ENCODE peak calls at places on chromosomes 5 and 9, in six cellular contexts. M, L, K, Y, D and B are unnamed samples. For H3K36me3 and H3K4me1, the result is how much of the 10 kb centered on the place peaks cover.

GRCh38 chr5:41371741-41372140 is 138.7 kb downstream of the PLCXD3 start:
- DNase-seq in M (peak), K (no peak), Y (no peak), L (no peak), D (peak), B (peak)

GRCh38 chr5:140391312-140391711 is 10.3 kb upstream of the ANKHD1 start:
- DNase-seq in L (no peak), D (peak), K (no peak), M (no peak), Y (no peak), B (peak)

GRCh38 chr5:1214163-1214935 is 10.8 kb upstream of the SLC6A18 start:
- DNase-seq in Y (no peak), M (no peak), D (no peak), L (no peak), K (no peak), B (no peak)

GRCh38 chr5:132280371-132281240 is 13.6 kb upstream of the SLC22A4 start:
- DNase-seq in Y (no peak), D (no peak), K (no peak), M (no peak), L (no peak), B (no peak)

GRCh38 chr9:2576631-2577030 is 45.0 kb upstream of the VLDLR start:
- DNase-seq in D (no peak), K (peak), L (no peak), M (no peak), Y (no peak), B (no peak)

GRCh38 chr5:145859897-145860296 is 12.9 kb downstream of the GRXCR2 start:
- DNase-seq in Y (peak), K (no peak), M (no peak), D (no peak), L (no peak), B (no peak)

GRCh38 chr9:121242955-121243346 is 25.0 kb upstream of the GSN start:
- DNase-seq in K (no peak), D (peak), L (no peak), M (no peak), Y (no peak), B (no peak)

GRCh38 chr9:123607479-123607878 is 251.5 kb downstream of the CRB2 start:
- DNase-seq in M (no peak), L (no peak), Y (no peak), D (no peak), K (no peak), B (no peak)

GRCh38 chr5:31122998-31123950 is 70.2 kb upstream of the CDH6 start:
- DNase-seq in M (peak), L (no peak), D (peak), K (no peak), Y (no peak), B (no peak)

GRCh38 chr5:135135530-135136201 is 101.6 kb upstream of the PITX1 start:
- DNase-seq in K (no peak), D (peak), Y (no peak), M (peak), L (peak), B (peak)

GRCh38 chr9:94926457-94926852 is 200.0 kb downstream of the AOPEP start:
- DNase-seq in M (no peak), D (no peak), Y (no peak), K (no peak), L (no peak), B (no peak)

GRCh38 chr5:170896779-170897178 is 35.0 kb downstream of the RANBP17 start:
- DNase-seq in D (peak), Y (peak), L (no peak), K (peak), M (peak), B (peak)

GRCh38 chr5:66713998-66714397 is 117.8 kb downstream of the MAST4 start:
- DNase-seq in L (peak), Y (no peak), M (peak), D (peak), K (no peak), B (peak)

GRCh38 chr5:164175083-164175482 is 669.7 kb downstream of the MAT2B start:
- DNase-seq in Y (no peak), D (peak), L (no peak), M (peak), K (no peak), B (peak)

GRCh38 chr5:76999451-76999850 is 30.8 kb upstream of the AGGF1 start:
- DNase-seq in L (no peak), K (no peak), D (peak), Y (no peak), M (peak), B (peak)

GRCh38 chr5:72383280-72384205 is 63.4 kb downstream of the PTCD2 start:
- DNase-seq in D (peak), Y (no peak), L (no peak), K (no peak), M (peak), B (peak)

GRCh38 chr5:148849461-148849860 is 23.1 kb downstream of the ADRB2 start:
- DNase-seq in Y (no peak), K (no peak), D (no peak), L (no peak), M (no peak), B (no peak)

GRCh38 chr9:35518212-35518917 is 28.5 kb downstream of the RUSC2 start:
- DNase-seq in L (peak), M (peak), D (peak), K (peak), Y (peak), B (peak)

GRCh38 chr5:52878671-52879070 is 91.0 kb downstream of the ITGA1 start:
- DNase-seq in D (peak), K (peak), M (peak), L (no peak), Y (no peak), B (peak)

GRCh38 chr9:29208670-29209069 is 1635.4 kb upstream of the C9orf72 start:
- DNase-seq in L (no peak), D (no peak), K (no peak), M (no peak), Y (peak), B (no peak)

GRCh38 chr9:95793924-95794828 is 81.3 kb upstream of the ERCC6L2 start:
- DNase-seq in Y (no peak), L (no peak), M (peak), K (peak), D (peak), B (peak)

GRCh38 chr9:14071484-14071883 is 242.5 kb downstream of the NFIB start:
- DNase-seq in Y (peak), D (no peak), L (no peak), M (no peak), K (no peak), B (no peak)

GRCh38 chr9:18359335-18359734 is 114.6 kb upstream of the ADAMTSL1 start:
- DNase-seq in D (peak), K (peak), L (no peak), Y (no peak), M (peak), B (peak)

GRCh38 chr5:35954175-35954574 is 15.8 kb upstream of the CAPSL start:
- DNase-seq in K (no peak), M (no peak), L (no peak), Y (peak), D (no peak), B (no peak)

GRCh38 chr9:114382951-114383865 is 4.6 kb downstream of the AKNA start:
- DNase-seq in K (no peak), L (no peak), D (peak), M (no peak), Y (peak), B (peak)

GRCh38 chr5:163846512-163846911 is 341.1 kb downstream of the MAT2B start:
- DNase-seq in K (no peak), D (no peak), Y (no peak), L (no peak), M (peak), B (peak)

GRCh38 chr9:21030389-21031035 is 928 bp downstream of the HACD4 start:
- DNase-seq in M (peak), K (peak), Y (peak), L (no peak), D (peak), B (peak)

GRCh38 chr9:132541051-132541450 is 41.4 kb upstream of the BARHL1 start:
- DNase-seq in D (no peak), M (no peak), L (no peak), K (no peak), Y (no peak), B (no peak)

DNA sequence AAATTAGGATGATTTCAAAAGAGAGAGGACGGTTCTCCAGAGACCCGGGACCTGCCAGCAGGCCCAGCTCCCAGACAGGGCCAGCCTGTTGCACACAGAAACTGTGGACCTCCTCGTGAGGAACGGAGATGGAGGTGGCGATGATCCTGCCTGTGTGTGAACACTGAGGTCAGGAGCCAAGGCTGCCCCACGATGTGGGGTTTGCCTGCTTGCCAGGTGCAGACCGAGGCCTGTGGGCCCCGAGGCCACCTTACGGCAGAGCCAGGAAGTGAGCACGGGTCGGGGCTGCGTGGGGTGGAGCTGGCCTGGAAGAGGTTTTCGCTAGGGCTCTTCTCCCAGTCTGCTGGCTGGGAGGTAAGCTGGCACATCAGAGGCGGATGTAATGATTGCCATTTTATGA is 4.3 kb downstream of the FAM163B start:
- DNase-seq in L (no peak), M (no peak), Y (peak), D (no peak), K (no peak), B (no peak)
- TF ChIP-seq EZH2 in L (no peak), M (no peak), Y (no peak), D (no peak), K (no peak), B (no peak)

GRCh38 chr9:75131700-75132099 is 43.4 kb downstream of the OSTF1 start:
- DNase-seq in D (no peak), M (no peak), Y (no peak), K (no peak), L (no peak), B (no peak)
- H3K36me3 ChIP-seq in D (under half), M (under half), Y (under half), K (under half), L (under half), B (under half)

GRCh38 chr5:126723643-126724042 is 53.3 kb upstream of the LMNB1 start:
- DNase-seq in Y (no peak), K (no peak), D (peak), L (no peak), M (no peak), B (no peak)

GRCh38 chr5:126716861-126717260 is 60.1 kb upstream of the LMNB1 start:
- DNase-seq in D (no peak), K (no peak), L (no peak), Y (no peak), M (no peak), B (no peak)

GRCh38 chr5:126718246-126718868 is 58.6 kb upstream of the LMNB1 start:
- DNase-seq in Y (peak), L (no peak), K (no peak), M (no peak), D (no peak), B (no peak)

GRCh38 chr5:126720369-126720768 is 56.6 kb upstream of the LMNB1 start:
- DNase-seq in L (no peak), M (no peak), D (no peak), K (no peak), Y (no peak), B (no peak)
- H3K4me1 ChIP-seq in L (under half), M (under half), D (under half), K (under half), Y (under half), B (under half)

GRCh38 chr5:60598424-60598823 is 101.5 kb downstream of the DEPDC1B start:
- DNase-seq in K (no peak), L (no peak), Y (no peak), M (no peak), D (no peak), B (no peak)

GRCh38 chr5:60595183-60595582 is 104.8 kb downstream of the DEPDC1B start:
- DNase-seq in Y (no peak), D (no peak), K (no peak), M (no peak), L (no peak), B (peak)

GRCh38 chr5:60594715-60595114 is 105.3 kb downstream of the DEPDC1B start:
- DNase-seq in K (no peak), L (no peak), Y (no peak), M (no peak), D (no peak), B (no peak)

GRCh38 chr5:60597570-60597969 is 102.4 kb downstream of the DEPDC1B start:
- DNase-seq in D (no peak), Y (no peak), L (no peak), M (no peak), K (peak), B (no peak)
- TF ChIP-seq EZH2 in D (no peak), Y (no peak), L (no peak), M (no peak), K (no peak), B (no peak)

DNA sequence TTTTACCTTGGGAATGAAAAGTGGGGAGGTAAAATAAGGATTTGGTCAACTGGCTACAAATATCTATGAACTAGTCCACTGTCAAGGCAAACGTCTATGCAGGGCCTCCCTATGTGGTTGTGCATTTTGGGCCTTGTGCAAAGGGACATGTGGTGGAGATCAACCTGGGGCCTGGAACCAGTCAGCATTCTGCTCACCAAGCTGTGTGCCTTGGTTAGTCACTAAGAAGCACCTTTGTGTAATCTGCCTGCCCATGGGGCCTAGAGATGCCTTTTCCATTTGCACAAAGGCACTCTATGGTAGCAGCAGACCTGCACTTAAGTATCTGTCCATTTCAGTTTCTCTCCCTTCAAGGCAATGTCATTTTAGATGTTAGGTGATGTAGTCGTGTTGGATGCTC is 184.0 kb downstream of the GNAQ start:
- DNase-seq in D (no peak), M (no peak), K (no peak), L (no peak), Y (no peak), B (no peak)
- H3K36me3 ChIP-seq in D (under half), M (under half), K (under half), L (under half), Y (under half), B (under half)

DNA sequence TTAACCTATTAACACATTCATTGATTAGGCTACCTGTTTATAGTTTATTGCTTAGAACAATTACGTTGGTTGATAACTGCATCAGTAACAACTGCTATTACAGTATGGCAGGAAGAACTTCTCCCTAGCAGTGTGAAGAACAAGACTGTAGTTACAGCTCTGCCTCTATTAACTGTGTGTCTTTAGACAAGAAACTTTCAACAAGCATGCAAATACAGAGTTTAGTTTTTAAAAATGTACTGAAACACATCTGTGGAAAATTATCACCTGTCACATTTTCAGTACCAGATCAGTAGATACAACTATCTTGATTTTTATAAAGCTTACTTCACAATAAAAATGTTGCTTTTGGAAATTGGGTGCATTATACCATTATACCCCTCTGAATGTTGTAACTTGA is 22.2 kb downstream of the ELL2 start:
- DNase-seq in M (no peak), L (no peak), Y (no peak), D (no peak), K (no peak), B (no peak)
- H3K4me1 ChIP-seq in M (under half), L (under half), Y (under half), D (half or more), K (under half), B (under half)

DNA sequence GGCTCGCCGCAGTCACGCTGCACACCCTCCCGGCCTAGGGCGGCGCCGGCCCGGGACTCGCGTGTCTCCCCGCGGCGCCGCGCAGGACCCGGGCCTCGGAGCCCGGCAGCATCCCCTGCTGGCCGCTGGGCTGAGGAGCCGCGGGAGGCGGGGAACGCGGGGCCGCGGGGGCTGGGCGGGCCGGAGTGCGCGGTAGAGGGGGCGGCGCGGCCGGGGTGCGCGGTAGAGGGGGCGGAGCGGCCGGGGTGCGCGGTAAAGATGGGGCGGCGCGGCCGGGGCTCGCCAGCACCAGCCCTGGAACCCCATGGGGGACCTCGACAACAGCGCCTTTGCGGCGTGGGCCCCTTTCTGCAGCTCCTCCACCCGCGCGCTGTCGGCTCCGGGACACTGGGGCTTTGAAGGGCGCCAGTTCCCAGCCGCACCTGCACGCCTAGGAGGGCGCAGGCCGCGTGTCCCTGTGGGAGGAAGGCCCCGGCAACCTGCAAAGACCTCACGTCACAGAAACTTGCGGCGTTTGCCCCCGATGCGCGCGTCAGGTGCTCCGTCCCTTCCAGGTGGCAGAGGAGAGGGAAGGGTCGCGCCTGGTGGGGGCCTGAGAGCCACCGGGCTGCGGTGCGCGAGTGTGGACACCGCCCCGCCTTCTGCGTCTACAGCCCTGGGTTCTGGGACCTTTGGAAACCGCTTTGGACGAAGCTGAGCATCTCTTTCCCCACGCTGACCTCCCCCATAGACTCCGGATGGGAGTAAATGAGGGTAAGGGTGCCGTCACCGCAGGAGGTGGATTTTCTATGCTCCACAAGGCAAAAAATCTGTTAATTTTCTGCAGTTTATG is 49.6 kb downstream of the NSUN2 start:
- DNase-seq in M (no peak), D (peak), Y (peak), K (no peak), L (no peak), B (peak)
- TF ChIP-seq EZH2 in M (no peak), D (no peak), Y (no peak), K (peak), L (no peak), B (peak)